ENCODE peak calls at places on chromosomes 2 and 18, in five cellular contexts. G is spleen, B is sigmoid colon, X is GM12891, W is HCT116. R is an unnamed sample.
A peak's percentile ranks its signal among the peaks of the same experiment; 100 is the strongest.

GRCh38 chr18:3790702-3791101 is 340.7 kb downstream of the TGIF1 start:
- DNase-seq in G (no peak), B (no peak), X (no peak), W (no peak), R (no peak)

GRCh38 chr2:164903944-164904343 is 51.4 kb downstream of the SLC38A11 start:
- DNase-seq in G (no peak), B (no peak), X (no peak), W (no peak), R (no peak)

GRCh38 chr18:62529597-62529996 is 6.8 kb downstream of the ZCCHC2 start:
- DNase-seq in G (no peak), B (no peak), X (no peak), W (no peak), R (no peak)

GRCh38 chr2:146374505-146374904 is 1470.3 kb upstream of the ACVR2A start:
- DNase-seq in G (no peak), B (no peak), X (no peak), W (no peak), R (no peak)

GRCh38 chr2:98806266-98806697 is 75.3 kb upstream of the MGAT4A start:
- DNase-seq in G (no peak), B (peak; percentile 93), X (no peak), W (no peak), R (peak; percentile 56)

GRCh38 chr18:59155140-59155539 is 15.5 kb downstream of the SEC11C start:
- DNase-seq in G (no peak), B (no peak), X (no peak), W (no peak), R (no peak)

GRCh38 chr18:9057646-9058045 is 44.9 kb upstream of the NDUFV2 start:
- DNase-seq in G (no peak), B (no peak), X (no peak), W (no peak), R (no peak)

GRCh38 chr2:46377666-46378560 is 80.7 kb downstream of the EPAS1 start:
- DNase-seq in G (no peak), B (no peak), X (no peak), W (no peak), R (no peak)

GRCh38 chr18:73793386-73793785 is 354.2 kb downstream of the FBXO15 start:
- DNase-seq in G (no peak), B (no peak), X (no peak), W (no peak), R (no peak)

GRCh38 chr2:224412064-224412921 is 10.4 kb upstream of the FAM124B start:
- DNase-seq in G (no peak), B (no peak), X (no peak), W (no peak), R (no peak)

GRCh38 chr2:45793564-45793963 is 142.1 kb downstream of the PRKCE start:
- DNase-seq in G (no peak), B (no peak), X (no peak), W (no peak), R (no peak)

GRCh38 chr2:8456149-8457091 is 225.4 kb upstream of the ID2 start:
- DNase-seq in G (no peak), B (peak; percentile 54), X (peak; percentile 53), W (no peak), R (no peak)

GRCh38 chr2:64220285-64220684 is 76.1 kb upstream of the PELI1 start:
- DNase-seq in G (no peak), B (no peak), X (no peak), W (no peak), R (no peak)

GRCh38 chr2:43178602-43179542 is 47.5 kb downstream of the ZFP36L2 start:
- DNase-seq in G (peak; percentile 89), B (peak; percentile 94), X (no peak), W (peak; percentile 64), R (peak; percentile 78)

GRCh38 chr2:23760746-23761145 is 166.2 kb downstream of the ATAD2B start:
- DNase-seq in G (no peak), B (no peak), X (no peak), W (peak; percentile 18), R (no peak)

GRCh38 chr18:245282-245847 is 22.5 kb downstream of the THOC1 start:
- DNase-seq in G (no peak), B (no peak), X (no peak), W (no peak), R (no peak)

GRCh38 chr2:64938607-64939285 is 50.5 kb upstream of the SLC1A4 start:
- DNase-seq in G (no peak), B (no peak), X (no peak), W (no peak), R (no peak)

GRCh38 chr18:68740966-68741365 is 26.1 kb upstream of the TMX3 start:
- DNase-seq in G (no peak), B (no peak), X (no peak), W (no peak), R (no peak)

GRCh38 chr2:6073260-6074141 is 381.3 kb downstream of the SOX11 start:
- DNase-seq in G (no peak), B (no peak), X (no peak), W (no peak), R (no peak)

GRCh38 chr18:69399253-69399652 is 1.4 kb upstream of the DOK6 start:
- DNase-seq in G (no peak), B (no peak), X (no peak), W (no peak), R (no peak)

GRCh38 chr2:111671426-111672150 is 212.4 kb downstream of the ANAPC1 start:
- DNase-seq in G (no peak), B (peak; percentile 78), X (no peak), W (no peak), R (peak; percentile 48)

GRCh38 chr2:55111570-55112228 is 61.4 kb upstream of the RTN4 start:
- DNase-seq in G (peak; percentile 80), B (peak; percentile 92), X (no peak), W (peak; percentile 74), R (peak; percentile 54)

DNA sequence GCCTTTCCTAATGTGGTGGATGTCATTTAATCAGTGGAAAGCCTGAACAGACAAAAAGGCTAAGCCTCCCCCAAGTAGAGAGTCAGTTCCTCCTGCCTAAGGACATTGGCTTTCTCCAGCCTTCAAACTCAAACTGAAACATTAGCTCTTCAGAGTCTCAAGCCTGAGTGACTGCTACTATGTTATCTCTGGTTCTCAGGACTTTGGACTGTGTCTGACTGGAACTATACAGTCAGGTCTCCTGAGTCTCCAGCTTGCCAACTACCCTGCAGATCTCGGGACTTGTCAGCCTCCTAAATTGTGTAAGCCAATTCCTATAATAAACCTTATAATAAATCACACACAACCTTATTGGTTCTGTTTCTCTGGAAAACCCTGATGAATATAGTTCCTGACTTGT is 12.6 kb downstream of the HYCC2 start:
- DNase-seq in G (no peak), B (no peak), X (no peak), W (no peak), R (peak; percentile 17)
- TF ChIP-seq POLR2AphosphoS5 in G (no peak), B (no peak), X (no peak), W (no peak), R (no peak)

GRCh38 chr2:96145028-96145939 is at the start of gene DUSP2:
- DNase-seq in G (peak; percentile 96), B (peak; percentile 83), X (peak; percentile 95), W (peak; percentile 57), R (peak; percentile 87)
- TF ChIP-seq POLR2AphosphoS5 in G (peak; percentile 98), B (no peak), X (peak; percentile 99), W (peak; percentile 97), R (peak; percentile 79)

GRCh38 chr2:70086838-70087702 is at the start of gene PCBP1:
- DNase-seq in G (peak; percentile 98), B (peak; percentile 98), X (peak; percentile 82), W (peak; percentile 90), R (peak; percentile 97)
- TF ChIP-seq POLR2AphosphoS5 in G (peak; percentile 88), B (peak; percentile 83), X (peak; percentile 12), W (peak; percentile 85), R (peak; percentile 65)

GRCh38 chr2:234982096-234982834 is 30.4 kb downstream of the SH3BP4 start:
- DNase-seq in G (no peak), B (no peak), X (no peak), W (no peak), R (no peak)

GRCh38 chr2:234978466-234979203 is 26.8 kb downstream of the SH3BP4 start:
- DNase-seq in G (no peak), B (no peak), X (no peak), W (no peak), R (peak; percentile 54)

GRCh38 chr2:234979204-234980167 is 27.7 kb downstream of the SH3BP4 start:
- DNase-seq in G (no peak), B (no peak), X (no peak), W (no peak), R (no peak)

GRCh38 chr2:234981197-234982095 is 29.6 kb downstream of the SH3BP4 start:
- DNase-seq in G (no peak), B (peak; percentile 85), X (no peak), W (peak; percentile 73), R (peak; percentile 47)

DNA sequence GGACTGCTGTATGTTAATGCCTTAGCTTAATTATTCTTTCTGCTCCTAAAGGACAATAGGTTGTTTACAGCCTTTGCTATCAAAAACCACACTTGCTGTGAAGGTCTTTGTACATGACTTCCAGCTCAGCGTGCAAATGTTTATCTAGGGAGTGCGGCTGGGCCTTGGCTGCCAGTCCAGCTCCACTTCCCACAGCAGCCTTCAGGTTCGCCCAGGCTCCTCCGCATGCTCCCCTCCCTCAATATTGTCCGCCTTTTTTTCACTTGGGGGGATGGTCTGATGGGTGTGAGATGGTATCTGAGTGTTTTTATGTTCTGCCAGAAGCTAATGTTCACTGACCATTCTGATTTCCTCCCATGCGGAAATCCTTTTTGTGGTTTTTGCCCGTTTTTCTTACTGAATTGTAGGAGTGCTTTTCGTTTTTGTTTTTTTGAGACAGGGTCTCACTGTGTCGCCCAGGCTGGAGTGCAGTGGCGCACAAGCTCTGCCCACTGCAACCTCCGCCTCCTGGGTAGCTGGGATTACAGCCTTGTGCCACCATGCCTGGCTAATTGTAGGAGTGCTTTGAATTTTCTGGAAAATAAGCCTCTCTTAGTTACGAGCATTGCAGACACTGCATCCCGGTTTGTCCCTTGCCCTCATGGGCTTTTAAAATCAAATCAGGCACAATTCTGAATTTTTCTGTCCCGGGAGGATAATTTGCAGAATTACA is 28.8 kb downstream of the SH3BP4 start:
- DNase-seq in G (no peak), B (no peak), X (no peak), W (no peak), R (peak; percentile 52)
- TF ChIP-seq POLR2AphosphoS5 in G (peak; percentile 54), B (no peak), X (no peak), W (no peak), R (no peak)

GRCh38 chr2:149743842-149744468 is 156.4 kb upstream of the MMADHC start:
- DNase-seq in G (no peak), B (no peak), X (no peak), W (no peak), R (no peak)
- TF ChIP-seq POLR2AphosphoS5 in G (no peak), B (no peak), X (no peak), W (no peak), R (no peak)